ENCODE peak calls at places on chromosomes 11 and 22, in ten cellular contexts. C is brain microvascular endothelial cell; L is CD4-positive, alpha-beta memory T cell; T is iPS DF 6.9; K is heart left ventricle; V is IMR-90; D is astrocyte; A is A549; M is H9; J is CD8-positive, alpha-beta T cell. H is an unnamed sample.

GRCh38 chr11:19432370-19433163 is 191.8 kb upstream of the E2F8 start:
- DNase-seq in T (no peak), V (peak; percentile 94), L (no peak), C (peak; percentile 58), D (peak; percentile 93), K (no peak), A (no peak), J (no peak), M (no peak), H (peak; percentile 29)

GRCh38 chr11:6547177-6547576 is 50.1 kb downstream of the DNHD1 start:
- DNase-seq in A (no peak), T (no peak), K (no peak), J (no peak), M (no peak), L (no peak), C (no peak), V (no peak), D (no peak), H (no peak)

GRCh38 chr11:109612481-109612880 is 190.5 kb downstream of the C11orf87 start:
- DNase-seq in C (no peak), J (no peak), D (no peak), M (no peak), V (no peak), K (no peak), L (no peak), T (no peak), A (no peak), H (no peak)

GRCh38 chr11:123800041-123800440 is 6.1 kb downstream of the OR6M1 start:
- DNase-seq in T (no peak), K (no peak), J (no peak), A (no peak), V (no peak), D (no peak), M (no peak), L (no peak), C (no peak), H (no peak)

GRCh38 chr22:26660961-26661578 is 3.7 kb downstream of the MIAT start:
- DNase-seq in J (no peak), M (no peak), L (no peak), K (no peak), C (no peak), A (no peak), D (no peak), T (no peak), V (no peak), H (no peak)

GRCh38 chr22:38051261-38051660 is 5.9 kb upstream of the PICK1 start:
- DNase-seq in K (no peak), V (no peak), C (no peak), J (no peak), L (no peak), A (no peak), T (no peak), D (no peak), M (no peak), H (no peak)

GRCh38 chr22:28808716-28809355 is 8.5 kb upstream of the XBP1 start:
- DNase-seq in T (no peak), M (no peak), A (no peak), L (no peak), V (no peak), D (no peak), K (no peak), J (no peak), C (no peak), H (no peak)

GRCh38 chr11:128492903-128493569 is 94.3 kb downstream of the ETS1 start:
- DNase-seq in T (no peak), J (no peak), K (no peak), L (peak; percentile 67), A (no peak), V (no peak), D (no peak), C (no peak), M (no peak), H (no peak)

GRCh38 chr11:11230802-11231562 is 122.1 kb downstream of the CSNK2A3 start:
- DNase-seq in J (no peak), K (no peak), A (peak; percentile 24), V (no peak), L (no peak), D (no peak), M (peak; percentile 76), T (peak; percentile 22), C (no peak), H (no peak)

GRCh38 chr11:94433049-94433448 is 31.8 kb upstream of the GPR83 start:
- DNase-seq in T (no peak), J (no peak), C (no peak), M (no peak), K (no peak), L (no peak), A (no peak), V (no peak), D (no peak), H (no peak)

GRCh38 chr22:35728639-35729308 is 11.1 kb downstream of the APOL5 start:
- DNase-seq in J (no peak), T (no peak), K (no peak), A (no peak), M (no peak), C (no peak), D (no peak), V (no peak), L (no peak), H (peak; percentile 18)

GRCh38 chr22:48603621-48604320 is 1223.9 kb downstream of the BRD1 start:
- DNase-seq in T (no peak), K (peak; percentile 26), M (no peak), A (no peak), L (no peak), D (no peak), V (no peak), C (no peak), J (no peak), H (no peak)

GRCh38 chr22:48605125-48605524 is 1222.5 kb downstream of the BRD1 start:
- DNase-seq in V (no peak), A (no peak), T (no peak), L (no peak), D (no peak), K (no peak), J (no peak), M (no peak), C (no peak), H (no peak)

GRCh38 chr22:48600171-48600570 is 1227.5 kb downstream of the BRD1 start:
- DNase-seq in T (no peak), C (no peak), V (no peak), A (no peak), L (no peak), M (no peak), J (no peak), D (no peak), K (peak; percentile 10), H (no peak)

GRCh38 chr22:48600681-48601080 is 1227.0 kb downstream of the BRD1 start:
- DNase-seq in V (no peak), D (no peak), L (no peak), J (no peak), A (no peak), K (peak; percentile 35), M (no peak), C (no peak), T (no peak), H (no peak)

GRCh38 chr22:48602805-48603518 is 1224.7 kb downstream of the BRD1 start:
- DNase-seq in T (no peak), J (no peak), C (no peak), V (no peak), K (peak; percentile 37), M (no peak), L (no peak), A (no peak), D (no peak), H (no peak)
- H3K27ac ChIP-seq in T (no peak overlapping the region), J (no peak overlapping the region), C (no peak overlapping the region), V (no peak overlapping the region), K (no peak overlapping the region), M (no peak overlapping the region), L (no peak overlapping the region), A (no peak overlapping the region), D (no peak overlapping the region), H (no peak overlapping the region)

DNA sequence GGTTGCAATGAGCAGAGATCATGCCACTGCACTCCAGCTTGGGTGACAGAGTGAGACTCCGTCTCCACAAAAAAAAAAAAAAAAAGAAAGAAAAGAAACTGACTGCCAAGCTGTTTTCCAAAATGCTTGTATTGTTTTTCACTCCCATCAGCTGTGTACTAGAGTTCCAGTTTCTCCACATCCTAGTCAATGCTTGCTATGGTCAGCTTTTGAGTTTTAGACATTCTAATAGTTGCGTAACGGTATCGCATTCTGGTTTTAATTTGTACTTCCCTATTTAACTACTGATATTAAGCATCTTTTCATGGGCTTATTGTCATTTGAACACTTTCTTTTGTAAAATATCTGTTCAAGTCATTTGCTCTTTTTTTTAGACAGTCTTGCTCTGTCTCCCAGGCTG is 55.7 kb downstream of the TSPAN18 start:
- DNase-seq in J (no peak), K (no peak), M (no peak), L (no peak), A (no peak), T (no peak), D (no peak), V (no peak), C (no peak), H (no peak)
- H3K27ac ChIP-seq in J (no peak overlapping the region), K (peak overlapping the region; percentile 77), M (no peak overlapping the region), L (no peak overlapping the region), A (no peak overlapping the region), T (no peak overlapping the region), D (no peak overlapping the region), V (no peak overlapping the region), C (no peak overlapping the region), H (no peak overlapping the region)

GRCh38 chr11:78351193-78351592 is 66.4 kb downstream of the GAB2 start:
- DNase-seq in M (no peak), K (no peak), D (no peak), J (no peak), L (no peak), C (no peak), A (no peak), V (no peak), T (no peak), H (no peak)

GRCh38 chr11:78349614-78350013 is 68.0 kb downstream of the GAB2 start:
- DNase-seq in D (peak; percentile 33), M (no peak), T (no peak), A (no peak), C (no peak), J (no peak), K (no peak), L (no peak), V (peak; percentile 31), H (no peak)

GRCh38 chr11:78350101-78350645 is 67.4 kb downstream of the GAB2 start:
- DNase-seq in K (no peak), T (no peak), D (no peak), A (no peak), J (no peak), C (no peak), L (no peak), M (no peak), V (peak; percentile 55), H (no peak)

GRCh38 chr11:78351979-78352731 is 65.5 kb downstream of the GAB2 start:
- DNase-seq in L (no peak), D (no peak), T (no peak), K (no peak), V (no peak), A (no peak), J (no peak), C (no peak), M (no peak), H (no peak)

GRCh38 chr11:78350646-78351165 is 66.9 kb downstream of the GAB2 start:
- DNase-seq in D (peak; percentile 58), V (peak; percentile 47), C (no peak), J (no peak), A (no peak), L (no peak), K (no peak), M (no peak), T (no peak), H (no peak)
- H3K27ac ChIP-seq in D (no peak overlapping the region), V (peak overlapping the region; percentile 62), C (peak overlapping the region; percentile 44), J (no peak overlapping the region), A (no peak overlapping the region), L (no peak overlapping the region), K (peak overlapping the region; percentile 86), M (no peak overlapping the region), T (no peak overlapping the region), H (no peak overlapping the region)

GRCh38 chr22:44859641-44860040 is 107.3 kb downstream of the ARHGAP8 start:
- DNase-seq in L (no peak), V (no peak), A (no peak), C (no peak), T (no peak), K (peak; percentile 51), M (no peak), J (no peak), D (no peak), H (no peak)
- H3K27ac ChIP-seq in L (no peak overlapping the region), V (no peak overlapping the region), A (no peak overlapping the region), C (no peak overlapping the region), T (no peak overlapping the region), K (no peak overlapping the region), M (no peak overlapping the region), J (no peak overlapping the region), D (no peak overlapping the region), H (no peak overlapping the region)

H was measured in epithelial cell of prostate.